ENCODE peak calls at places on chromosomes 13 and 19, in six cellular contexts. One of them, this sample, is unnamed.

GRCh38 chr13:37648604-37649003 is 50.0 kb upstream of the POSTN start:
- DNase-seq in uterus: no peak
- DNase-seq in endothelial cell of umbilical vein: no peak
- DNase-seq in IMR-90: peak
- DNase-seq in HCT116: no peak
- DNase-seq in stomach: no peak
- DNase-seq in this sample: no peak

GRCh38 chr19:16542894-16543498 is 759 bp upstream of the CHERP start:
- DNase-seq in stomach: no peak
- DNase-seq in endothelial cell of umbilical vein: no peak
- DNase-seq in uterus: no peak
- DNase-seq in HCT116: no peak
- DNase-seq in IMR-90: no peak
- DNase-seq in this sample: no peak

GRCh38 chr19:46715620-46716012 is 1.3 kb downstream of the PRKD2 start:
- DNase-seq in HCT116: no peak
- DNase-seq in uterus: no peak
- DNase-seq in IMR-90: no peak
- DNase-seq in stomach: no peak
- DNase-seq in endothelial cell of umbilical vein: no peak
- DNase-seq in this sample: no peak

GRCh38 chr19:55553217-55554182 is 8.2 kb upstream of the SBK3 start:
- DNase-seq in endothelial cell of umbilical vein: no peak
- DNase-seq in HCT116: no peak
- DNase-seq in stomach: no peak
- DNase-seq in uterus: no peak
- DNase-seq in IMR-90: no peak
- DNase-seq in this sample: no peak

GRCh38 chr19:58558066-58558622 is at the start of gene UBE2M:
- DNase-seq in IMR-90: no peak
- DNase-seq in uterus: peak
- DNase-seq in HCT116: no peak
- DNase-seq in stomach: peak
- DNase-seq in endothelial cell of umbilical vein: no peak
- DNase-seq in this sample: no peak

GRCh38 chr13:104414771-104415170 is 1348.6 kb upstream of the SLC10A2 start:
- DNase-seq in HCT116: no peak
- DNase-seq in stomach: no peak
- DNase-seq in IMR-90: no peak
- DNase-seq in uterus: no peak
- DNase-seq in endothelial cell of umbilical vein: peak
- DNase-seq in this sample: no peak

GRCh38 chr19:2711175-2711936 is 8.9 kb upstream of the GNG7 start:
- DNase-seq in HCT116: no peak
- DNase-seq in stomach: no peak
- DNase-seq in uterus: no peak
- DNase-seq in IMR-90: peak
- DNase-seq in endothelial cell of umbilical vein: no peak
- DNase-seq in this sample: peak

GRCh38 chr13:110119943-110120905 is 186.7 kb downstream of the COL4A1 start:
- DNase-seq in stomach: no peak
- DNase-seq in uterus: no peak
- DNase-seq in HCT116: no peak
- DNase-seq in endothelial cell of umbilical vein: no peak
- DNase-seq in IMR-90: peak
- DNase-seq in this sample: peak

GRCh38 chr13:100338265-100338664 is 249.4 kb downstream of the PCCA start:
- DNase-seq in HCT116: no peak
- DNase-seq in stomach: no peak
- DNase-seq in uterus: no peak
- DNase-seq in endothelial cell of umbilical vein: no peak
- DNase-seq in IMR-90: no peak
- DNase-seq in this sample: no peak

GRCh38 chr19:45306040-45306439 is 16.6 kb downstream of the CKM start:
- DNase-seq in endothelial cell of umbilical vein: no peak
- DNase-seq in HCT116: no peak
- DNase-seq in IMR-90: no peak
- DNase-seq in stomach: no peak
- DNase-seq in uterus: no peak
- DNase-seq in this sample: no peak

GRCh38 chr13:40664100-40665060 is 2.1 kb downstream of the FOXO1 start:
- DNase-seq in uterus: peak
- DNase-seq in HCT116: no peak
- DNase-seq in endothelial cell of umbilical vein: peak
- DNase-seq in stomach: peak
- DNase-seq in IMR-90: no peak
- DNase-seq in this sample: no peak

GRCh38 chr19:10543420-10544241 is at the start of gene ATG4D:
- DNase-seq in endothelial cell of umbilical vein: peak
- DNase-seq in uterus: peak
- DNase-seq in HCT116: peak
- DNase-seq in IMR-90: peak
- DNase-seq in stomach: peak
- DNase-seq in this sample: peak

GRCh38 chr13:76019421-76020044 is 383.4 kb downstream of the LMO7 start:
- DNase-seq in IMR-90: no peak
- DNase-seq in uterus: no peak
- DNase-seq in HCT116: peak
- DNase-seq in endothelial cell of umbilical vein: no peak
- DNase-seq in stomach: no peak
- DNase-seq in this sample: no peak

GRCh38 chr13:76512676-76513277 is 373.4 kb downstream of the KCTD12 start:
- DNase-seq in IMR-90: peak
- DNase-seq in HCT116: no peak
- DNase-seq in stomach: no peak
- DNase-seq in endothelial cell of umbilical vein: peak
- DNase-seq in uterus: no peak
- DNase-seq in this sample: no peak

GRCh38 chr13:106416645-106417044 is 118.8 kb downstream of the EFNB2 start:
- DNase-seq in HCT116: no peak
- DNase-seq in uterus: no peak
- DNase-seq in stomach: no peak
- DNase-seq in IMR-90: no peak
- DNase-seq in endothelial cell of umbilical vein: no peak
- DNase-seq in this sample: no peak

GRCh38 chr19:32652893-32653625 is 21.9 kb downstream of the ANKRD27 start:
- DNase-seq in HCT116: no peak
- DNase-seq in endothelial cell of umbilical vein: peak
- DNase-seq in stomach: peak
- DNase-seq in IMR-90: peak
- DNase-seq in uterus: peak
- DNase-seq in this sample: no peak

DNA sequence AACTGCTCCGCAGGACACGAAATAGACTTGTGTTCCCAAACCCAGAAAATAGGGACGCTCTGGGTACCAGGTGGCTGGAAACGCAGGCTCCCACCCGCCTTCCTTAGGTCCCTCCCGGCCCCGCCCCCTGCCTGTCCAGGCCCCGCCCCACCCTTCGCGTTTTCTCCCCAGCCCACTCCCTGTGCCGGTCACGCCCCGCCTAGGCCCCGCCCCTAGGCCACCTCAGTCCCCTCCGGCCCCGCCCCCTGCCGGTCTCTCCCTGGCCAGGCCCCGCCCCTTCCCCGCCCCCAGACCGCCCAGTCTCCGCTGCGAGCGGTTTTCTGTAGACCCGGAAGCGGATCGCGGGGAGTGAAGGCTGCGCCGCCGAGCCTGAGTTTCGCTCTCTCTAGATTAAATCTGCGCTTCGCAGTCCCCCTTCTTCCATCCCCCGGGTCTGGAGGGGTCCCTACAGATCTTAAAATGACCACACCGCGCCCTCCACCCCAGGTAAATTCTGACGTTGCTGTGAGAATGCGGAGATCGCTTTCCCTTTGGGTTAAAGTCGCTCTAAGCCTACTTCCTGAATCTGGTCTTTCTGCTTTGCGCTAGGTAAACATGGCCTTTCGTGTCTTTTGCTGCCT is 3.7 kb upstream of the ZNF665 start:
- DNase-seq in uterus: peak
- DNase-seq in HCT116: peak
- DNase-seq in endothelial cell of umbilical vein: peak
- DNase-seq in IMR-90: peak
- DNase-seq in stomach: peak
- DNase-seq in this sample: peak
- TF ChIP-seq POLR2A in uterus: peak
- TF ChIP-seq POLR2A in HCT116: no peak
- TF ChIP-seq POLR2A in endothelial cell of umbilical vein: peak
- TF ChIP-seq POLR2A in IMR-90: peak
- TF ChIP-seq POLR2A in stomach: peak
- TF ChIP-seq POLR2A in this sample: peak

GRCh38 chr19:38841787-38842438 is 7.9 kb downstream of the HNRNPL start:
- DNase-seq in stomach: no peak
- DNase-seq in IMR-90: no peak
- DNase-seq in endothelial cell of umbilical vein: no peak
- DNase-seq in uterus: no peak
- DNase-seq in HCT116: no peak
- DNase-seq in this sample: no peak
- TF ChIP-seq POLR2A in stomach: no peak
- TF ChIP-seq POLR2A in IMR-90: no peak
- TF ChIP-seq POLR2A in endothelial cell of umbilical vein: no peak
- TF ChIP-seq POLR2A in uterus: no peak
- TF ChIP-seq POLR2A in HCT116: no peak
- TF ChIP-seq POLR2A in this sample: no peak

GRCh38 chr13:25292301-25292700 is 5.0 kb upstream of the MTMR6 start:
- DNase-seq in endothelial cell of umbilical vein: no peak
- DNase-seq in IMR-90: peak
- DNase-seq in uterus: no peak
- DNase-seq in HCT116: no peak
- DNase-seq in stomach: no peak
- DNase-seq in this sample: no peak

GRCh38 chr13:25291691-25292090 is 4.4 kb upstream of the MTMR6 start:
- DNase-seq in stomach: no peak
- DNase-seq in endothelial cell of umbilical vein: no peak
- DNase-seq in uterus: no peak
- DNase-seq in HCT116: no peak
- DNase-seq in IMR-90: no peak
- DNase-seq in this sample: no peak

GRCh38 chr13:25286308-25286968 is 850 bp downstream of the MTMR6 start:
- DNase-seq in IMR-90: peak
- DNase-seq in HCT116: no peak
- DNase-seq in uterus: no peak
- DNase-seq in endothelial cell of umbilical vein: peak
- DNase-seq in stomach: no peak
- DNase-seq in this sample: no peak

GRCh38 chr13:25288966-25289365 is 1.7 kb upstream of the MTMR6 start:
- DNase-seq in endothelial cell of umbilical vein: no peak
- DNase-seq in stomach: no peak
- DNase-seq in uterus: no peak
- DNase-seq in IMR-90: no peak
- DNase-seq in HCT116: no peak
- DNase-seq in this sample: no peak

DNA sequence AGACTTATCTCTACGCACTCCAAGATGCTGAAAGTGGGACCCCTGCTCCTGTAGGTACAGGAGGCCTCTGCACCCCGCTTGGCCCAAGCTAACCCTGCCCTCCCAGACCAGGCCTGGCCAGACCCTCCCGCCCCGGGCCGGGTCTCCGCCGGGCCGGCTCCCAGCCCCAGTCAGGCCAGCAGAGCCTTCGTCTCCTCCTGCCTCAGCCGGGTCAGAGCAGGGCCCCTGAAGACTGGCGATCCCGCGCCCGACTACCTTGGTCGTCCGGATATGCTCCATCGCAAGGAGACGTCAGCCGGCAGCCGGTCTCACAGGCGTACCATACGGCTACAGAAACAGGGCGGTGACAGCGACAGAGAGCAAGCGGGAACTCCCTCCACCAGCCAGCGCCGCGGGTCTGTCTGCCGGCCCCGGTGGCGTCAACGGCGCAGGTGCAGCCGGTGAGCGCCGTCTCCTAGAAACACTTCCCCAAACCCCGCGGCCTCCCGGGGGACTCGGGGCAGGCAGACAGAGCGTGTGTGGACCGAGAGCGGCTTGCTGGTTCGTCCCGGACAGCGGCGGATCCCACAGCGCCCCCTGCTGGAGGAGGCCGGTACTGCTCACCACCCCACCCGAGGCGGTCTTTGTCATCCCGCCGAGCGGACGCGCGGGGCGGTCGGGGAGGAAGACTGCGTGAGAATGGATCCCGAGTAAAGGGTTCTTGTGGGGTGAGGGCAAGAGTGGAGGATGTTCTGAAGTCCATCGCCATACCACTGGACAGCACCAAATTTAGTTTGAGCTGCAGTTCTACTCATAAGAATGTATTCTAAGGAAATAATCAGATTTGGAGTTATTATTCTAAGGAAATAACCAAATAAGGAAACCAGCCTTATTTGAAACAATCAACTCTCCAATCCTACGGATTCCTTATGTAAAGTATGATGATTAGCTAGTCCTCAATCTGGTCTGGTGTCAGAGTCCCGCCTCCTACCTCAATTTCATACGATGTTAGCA is at the start of gene MTMR6:
- DNase-seq in endothelial cell of umbilical vein: peak
- DNase-seq in IMR-90: peak
- DNase-seq in stomach: peak
- DNase-seq in HCT116: peak
- DNase-seq in uterus: peak
- DNase-seq in this sample: peak
- TF ChIP-seq POLR2A in endothelial cell of umbilical vein: peak
- TF ChIP-seq POLR2A in IMR-90: peak
- TF ChIP-seq POLR2A in stomach: no peak
- TF ChIP-seq POLR2A in HCT116: no peak
- TF ChIP-seq POLR2A in uterus: no peak
- TF ChIP-seq POLR2A in this sample: peak

GRCh38 chr19:485583-486236 is 10.6 kb upstream of the MADCAM1 start:
- DNase-seq in endothelial cell of umbilical vein: no peak
- DNase-seq in IMR-90: no peak
- DNase-seq in stomach: no peak
- DNase-seq in uterus: no peak
- DNase-seq in HCT116: no peak
- DNase-seq in this sample: no peak
- TF ChIP-seq POLR2A in endothelial cell of umbilical vein: no peak
- TF ChIP-seq POLR2A in IMR-90: no peak
- TF ChIP-seq POLR2A in stomach: no peak
- TF ChIP-seq POLR2A in uterus: no peak
- TF ChIP-seq POLR2A in HCT116: no peak
- TF ChIP-seq POLR2A in this sample: no peak